ENCODE peak calls at places on chromosomes 11 and 22, in five cellular contexts. Y is PC-3; Z is GM10248; D is GM06990; G is stimulated activated CD8-positive, alpha-beta memory T cell treated with anti-CD3 and anti-CD28 coated beads, Interleukin-4, amount 100 ng/mL, for 24 hours. I is an unnamed sample.
A peak's percentile ranks its signal among the peaks of the same experiment; 100 is the strongest.

GRCh38 chr11:76232026-76232665 is 25.8 kb upstream of the WNT11 start:
- DNase-seq in Z (peak; percentile 80), D (peak; percentile 47), Y (no peak), G (no peak), I (peak; percentile 46)

GRCh38 chr11:8928981-8929615 is 3.6 kb downstream of the C11orf16 start:
- DNase-seq in Y (no peak), G (no peak), D (no peak), Z (no peak), I (no peak)

GRCh38 chr11:112294688-112295340 is 34.2 kb upstream of the PLET1 start:
- DNase-seq in Y (no peak), G (no peak), D (no peak), Z (no peak), I (no peak)

GRCh38 chr11:34585870-34586654 is 34.8 kb upstream of the EHF start:
- DNase-seq in Z (peak; percentile 50), G (no peak), Y (peak; percentile 84), D (peak; percentile 21), I (no peak)

GRCh38 chr11:134230339-134230738 is 5.9 kb downstream of the VPS26B start:
- DNase-seq in D (no peak), Z (no peak), Y (no peak), G (no peak), I (no peak)

GRCh38 chr11:103997082-103997481 is 39.4 kb upstream of the DDI1 start:
- DNase-seq in G (no peak), Z (no peak), D (peak; percentile 8), Y (no peak), I (no peak)

GRCh38 chr11:94910779-94911178 is 62.6 kb downstream of the CWC15 start:
- DNase-seq in Y (no peak), G (no peak), Z (no peak), D (no peak), I (no peak)

GRCh38 chr11:116778556-116778955 is 5.8 kb upstream of the BUD13 start:
- DNase-seq in G (no peak), D (no peak), Z (no peak), Y (no peak), I (no peak)

GRCh38 chr22:49585695-49586243 is 241.9 kb downstream of the BRD1 start:
- DNase-seq in D (no peak), Z (no peak), G (no peak), Y (no peak), I (no peak)

GRCh38 chr22:19962909-19963806 is 21.5 kb upstream of the TXNRD2 start:
- DNase-seq in G (no peak), Y (peak; percentile 92), Z (no peak), D (no peak), I (peak; percentile 45)

GRCh38 chr11:83033972-83034672 is 37.6 kb downstream of the RAB30 start:
- DNase-seq in G (no peak), Z (no peak), Y (peak; percentile 73), D (no peak), I (no peak)

GRCh38 chr22:38788417-38788816 is 5.5 kb downstream of the DNAL4 start:
- DNase-seq in Z (no peak), Y (peak; percentile 26), D (no peak), G (no peak), I (no peak)

GRCh38 chr11:10298342-10298741 is 4.3 kb upstream of the SBF2 start:
- DNase-seq in G (no peak), D (peak; percentile 55), Y (peak; percentile 84), Z (peak; percentile 77), I (peak; percentile 52)

GRCh38 chr11:126870021-126870420 is 130.5 kb downstream of the KIRREL3 start:
- DNase-seq in G (no peak), D (no peak), Y (no peak), Z (no peak), I (no peak)

GRCh38 chr11:64094463-64095223 is 58.9 kb downstream of the FLRT1 start:
- DNase-seq in Z (no peak), D (no peak), G (no peak), Y (peak; percentile 96), I (no peak)

GRCh38 chr11:118529584-118530175 is 1.3 kb upstream of the TMEM25 start:
- DNase-seq in Y (no peak), Z (no peak), G (no peak), D (no peak), I (no peak)

GRCh38 chr11:104609297-104609696 is 289.0 kb downstream of the CASP12 start:
- DNase-seq in D (no peak), Z (peak; percentile 24), G (no peak), Y (peak; percentile 75), I (peak; percentile 14)

GRCh38 chr22:17741866-17742527 is 32.3 kb downstream of the BID start:
- DNase-seq in G (no peak), Z (no peak), D (no peak), Y (no peak), I (no peak)

GRCh38 chr11:64725601-64726139 is 2.7 kb upstream of the NRXN2 start:
- DNase-seq in Y (no peak), G (no peak), Z (no peak), D (no peak), I (no peak)